ENCODE peak calls at places on chromosomes 5 and 9, in ten cellular contexts. One of them, this sample, is unnamed.

GRCh38 chr5:103433216-103433615 is 129.4 kb downstream of the NUDT12 start:
- DNase-seq in AG10803: peak; percentile 35
- DNase-seq in mammary epithelial cell: no peak
- DNase-seq in foreskin fibroblast: peak; percentile 41
- DNase-seq in fibroblast of lung: no peak
- DNase-seq in A549: no peak
- DNase-seq in endodermal cell: no peak
- DNase-seq in endothelial cell of umbilical vein: no peak
- DNase-seq in IMR-90: peak; percentile 64
- DNase-seq in GM12865: no peak
- DNase-seq in this sample: peak; percentile 8

GRCh38 chr5:142561029-142561428 is 124.9 kb downstream of the FGF1 start:
- DNase-seq in AG10803: no peak
- DNase-seq in mammary epithelial cell: no peak
- DNase-seq in foreskin fibroblast: no peak
- DNase-seq in fibroblast of lung: no peak
- DNase-seq in A549: no peak
- DNase-seq in endodermal cell: no peak
- DNase-seq in endothelial cell of umbilical vein: no peak
- DNase-seq in IMR-90: peak; percentile 34
- DNase-seq in GM12865: no peak
- DNase-seq in this sample: peak; percentile 39

GRCh38 chr9:107918749-107919148 is 429.2 kb upstream of the KLF4 start:
- DNase-seq in AG10803: no peak
- DNase-seq in mammary epithelial cell: no peak
- DNase-seq in foreskin fibroblast: no peak
- DNase-seq in fibroblast of lung: no peak
- DNase-seq in A549: no peak
- DNase-seq in endodermal cell: no peak
- DNase-seq in endothelial cell of umbilical vein: no peak
- DNase-seq in IMR-90: no peak
- DNase-seq in GM12865: no peak
- DNase-seq in this sample: no peak

GRCh38 chr5:124634820-124635323 is 111.6 kb downstream of the ZNF608 start:
- DNase-seq in AG10803: peak; percentile 35
- DNase-seq in mammary epithelial cell: peak; percentile 31
- DNase-seq in foreskin fibroblast: peak; percentile 79
- DNase-seq in fibroblast of lung: peak; percentile 79
- DNase-seq in A549: no peak
- DNase-seq in endodermal cell: no peak
- DNase-seq in endothelial cell of umbilical vein: no peak
- DNase-seq in IMR-90: peak; percentile 89
- DNase-seq in GM12865: no peak
- DNase-seq in this sample: peak; percentile 39

GRCh38 chr9:20139755-20140154 is 350.9 kb upstream of the SLC24A2 start:
- DNase-seq in AG10803: no peak
- DNase-seq in mammary epithelial cell: no peak
- DNase-seq in foreskin fibroblast: no peak
- DNase-seq in fibroblast of lung: no peak
- DNase-seq in A549: no peak
- DNase-seq in endodermal cell: no peak
- DNase-seq in endothelial cell of umbilical vein: no peak
- DNase-seq in IMR-90: no peak
- DNase-seq in GM12865: no peak
- DNase-seq in this sample: no peak

GRCh38 chr9:134178781-134179551 is 14.6 kb upstream of the RNU6ATAC start:
- DNase-seq in AG10803: peak; percentile 72
- DNase-seq in mammary epithelial cell: no peak
- DNase-seq in foreskin fibroblast: no peak
- DNase-seq in fibroblast of lung: peak; percentile 22
- DNase-seq in A549: peak; percentile 22
- DNase-seq in endodermal cell: peak; percentile 48
- DNase-seq in endothelial cell of umbilical vein: peak; percentile 35
- DNase-seq in IMR-90: no peak
- DNase-seq in GM12865: no peak
- DNase-seq in this sample: peak; percentile 50

GRCh38 chr9:37996050-37996811 is 72.8 kb downstream of the SHB start:
- DNase-seq in AG10803: no peak
- DNase-seq in mammary epithelial cell: no peak
- DNase-seq in foreskin fibroblast: no peak
- DNase-seq in fibroblast of lung: no peak
- DNase-seq in A549: no peak
- DNase-seq in endodermal cell: no peak
- DNase-seq in endothelial cell of umbilical vein: no peak
- DNase-seq in IMR-90: no peak
- DNase-seq in GM12865: no peak
- DNase-seq in this sample: no peak

GRCh38 chr5:321233-321725 is at the start of gene AHRR:
- DNase-seq in AG10803: peak; percentile 70
- DNase-seq in mammary epithelial cell: peak; percentile 59
- DNase-seq in foreskin fibroblast: peak; percentile 74
- DNase-seq in fibroblast of lung: peak; percentile 54
- DNase-seq in A549: peak; percentile 57
- DNase-seq in endodermal cell: peak; percentile 92
- DNase-seq in endothelial cell of umbilical vein: peak; percentile 52
- DNase-seq in IMR-90: peak; percentile 53
- DNase-seq in GM12865: peak; percentile 81
- DNase-seq in this sample: peak; percentile 55

GRCh38 chr5:179176571-179177230 is 116.5 kb downstream of the ZNF354C start:
- DNase-seq in AG10803: no peak
- DNase-seq in mammary epithelial cell: no peak
- DNase-seq in foreskin fibroblast: no peak
- DNase-seq in fibroblast of lung: no peak
- DNase-seq in A549: no peak
- DNase-seq in endodermal cell: no peak
- DNase-seq in endothelial cell of umbilical vein: no peak
- DNase-seq in IMR-90: no peak
- DNase-seq in GM12865: no peak
- DNase-seq in this sample: no peak

GRCh38 chr9:71921190-71921814 is 9.9 kb downstream of the C9orf85 start:
- DNase-seq in AG10803: no peak
- DNase-seq in mammary epithelial cell: no peak
- DNase-seq in foreskin fibroblast: no peak
- DNase-seq in fibroblast of lung: no peak
- DNase-seq in A549: no peak
- DNase-seq in endodermal cell: peak; percentile 68
- DNase-seq in endothelial cell of umbilical vein: no peak
- DNase-seq in IMR-90: no peak
- DNase-seq in GM12865: no peak
- DNase-seq in this sample: no peak

GRCh38 chr9:100725376-100725775 is 147.5 kb downstream of the CAVIN4 start:
- DNase-seq in AG10803: no peak
- DNase-seq in mammary epithelial cell: no peak
- DNase-seq in foreskin fibroblast: no peak
- DNase-seq in fibroblast of lung: no peak
- DNase-seq in A549: no peak
- DNase-seq in endodermal cell: no peak
- DNase-seq in endothelial cell of umbilical vein: no peak
- DNase-seq in IMR-90: no peak
- DNase-seq in GM12865: no peak
- DNase-seq in this sample: no peak

GRCh38 chr9:129885018-129885669 is 49.9 kb downstream of the USP20 start:
- DNase-seq in AG10803: no peak
- DNase-seq in mammary epithelial cell: no peak
- DNase-seq in foreskin fibroblast: no peak
- DNase-seq in fibroblast of lung: no peak
- DNase-seq in A549: no peak
- DNase-seq in endodermal cell: peak; percentile 73
- DNase-seq in endothelial cell of umbilical vein: peak; percentile 28
- DNase-seq in IMR-90: no peak
- DNase-seq in GM12865: peak; percentile 76
- DNase-seq in this sample: no peak
- TF ChIP-seq CTCF in AG10803: peak; percentile 35
- TF ChIP-seq CTCF in mammary epithelial cell: peak; percentile 6
- TF ChIP-seq CTCF in foreskin fibroblast: no peak
- TF ChIP-seq CTCF in fibroblast of lung: no peak
- TF ChIP-seq CTCF in A549: no peak
- TF ChIP-seq CTCF in endodermal cell: peak; percentile 8
- TF ChIP-seq CTCF in endothelial cell of umbilical vein: peak; percentile 41
- TF ChIP-seq CTCF in IMR-90: no peak
- TF ChIP-seq CTCF in GM12865: peak; percentile 53
- TF ChIP-seq CTCF in this sample: no peak

DNA sequence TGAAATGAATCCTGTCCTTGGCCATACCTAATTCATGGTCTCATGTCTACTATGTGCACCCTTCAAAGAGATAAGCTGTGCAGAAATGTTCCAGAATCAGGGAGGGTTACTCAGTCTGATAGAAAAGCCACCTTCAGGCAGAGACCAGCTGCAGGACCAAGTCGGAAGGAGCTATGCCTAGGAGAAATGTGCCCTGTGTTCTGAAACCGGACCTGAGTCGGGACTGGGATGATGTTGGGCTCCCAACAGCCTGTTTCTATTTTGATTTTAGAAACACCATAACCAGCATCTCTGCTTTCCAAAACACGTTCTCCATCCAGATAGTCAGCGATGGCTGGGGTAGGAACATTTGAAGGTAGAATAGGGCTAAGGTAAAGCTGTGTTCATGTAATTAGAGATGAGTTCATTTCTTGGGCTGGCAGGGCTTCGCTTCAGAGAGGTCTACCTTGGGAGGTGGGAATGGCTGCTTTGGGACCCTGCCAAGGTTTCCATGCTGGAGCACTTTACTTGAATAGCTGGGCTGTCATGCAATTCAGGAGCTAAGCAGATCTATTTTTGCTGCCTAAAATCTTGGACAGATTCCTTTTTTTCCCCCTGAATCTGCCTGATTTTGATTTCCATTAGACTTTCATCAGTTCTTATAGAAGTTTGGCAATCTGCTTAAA is 2.8 kb downstream of the ADCY2 start:
- DNase-seq in AG10803: no peak
- DNase-seq in mammary epithelial cell: no peak
- DNase-seq in foreskin fibroblast: no peak
- DNase-seq in fibroblast of lung: no peak
- DNase-seq in A549: no peak
- DNase-seq in endodermal cell: peak; percentile 41
- DNase-seq in endothelial cell of umbilical vein: no peak
- DNase-seq in IMR-90: no peak
- DNase-seq in GM12865: no peak
- DNase-seq in this sample: no peak
- H3K4me3 ChIP-seq in AG10803: no peak overlapping the region
- H3K4me3 ChIP-seq in mammary epithelial cell: no peak overlapping the region
- H3K4me3 ChIP-seq in foreskin fibroblast: no peak overlapping the region
- H3K4me3 ChIP-seq in fibroblast of lung: no peak overlapping the region
- H3K4me3 ChIP-seq in A549: no peak overlapping the region
- H3K4me3 ChIP-seq in endodermal cell: peak overlapping the region; percentile 97
- H3K4me3 ChIP-seq in endothelial cell of umbilical vein: no peak overlapping the region
- H3K4me3 ChIP-seq in IMR-90: no peak overlapping the region
- H3K4me3 ChIP-seq in GM12865: no peak overlapping the region
- H3K4me3 ChIP-seq in this sample: no peak overlapping the region

DNA sequence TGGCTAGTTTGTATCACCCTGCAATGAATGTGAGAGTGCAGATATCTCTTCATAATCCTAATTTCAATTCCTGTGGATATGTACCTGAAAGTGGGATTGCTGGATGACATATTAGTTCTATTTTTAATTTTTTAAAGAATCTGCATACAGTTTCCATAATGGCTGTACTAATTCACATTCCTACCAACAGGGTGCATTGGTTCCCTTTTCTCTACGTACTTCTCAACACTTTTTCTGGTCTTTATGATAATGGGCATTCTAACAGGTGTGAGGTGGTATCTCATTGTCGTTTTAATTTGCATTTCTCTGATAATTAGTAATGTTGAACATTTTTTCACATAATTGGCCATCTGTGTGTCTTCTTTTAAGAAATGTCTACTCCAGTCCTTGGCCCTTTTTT is 927.5 kb downstream of the DTWD2 start:
- DNase-seq in AG10803: no peak
- DNase-seq in mammary epithelial cell: no peak
- DNase-seq in foreskin fibroblast: no peak
- DNase-seq in fibroblast of lung: no peak
- DNase-seq in A549: no peak
- DNase-seq in endodermal cell: no peak
- DNase-seq in endothelial cell of umbilical vein: no peak
- DNase-seq in IMR-90: no peak
- DNase-seq in GM12865: no peak
- DNase-seq in this sample: no peak
- TF ChIP-seq CTCF in AG10803: no peak
- TF ChIP-seq CTCF in mammary epithelial cell: peak; percentile 43
- TF ChIP-seq CTCF in foreskin fibroblast: peak; percentile 6
- TF ChIP-seq CTCF in fibroblast of lung: no peak
- TF ChIP-seq CTCF in A549: no peak
- TF ChIP-seq CTCF in endodermal cell: peak; percentile 79
- TF ChIP-seq CTCF in endothelial cell of umbilical vein: no peak
- TF ChIP-seq CTCF in IMR-90: no peak
- TF ChIP-seq CTCF in GM12865: no peak
- TF ChIP-seq CTCF in this sample: no peak

DNA sequence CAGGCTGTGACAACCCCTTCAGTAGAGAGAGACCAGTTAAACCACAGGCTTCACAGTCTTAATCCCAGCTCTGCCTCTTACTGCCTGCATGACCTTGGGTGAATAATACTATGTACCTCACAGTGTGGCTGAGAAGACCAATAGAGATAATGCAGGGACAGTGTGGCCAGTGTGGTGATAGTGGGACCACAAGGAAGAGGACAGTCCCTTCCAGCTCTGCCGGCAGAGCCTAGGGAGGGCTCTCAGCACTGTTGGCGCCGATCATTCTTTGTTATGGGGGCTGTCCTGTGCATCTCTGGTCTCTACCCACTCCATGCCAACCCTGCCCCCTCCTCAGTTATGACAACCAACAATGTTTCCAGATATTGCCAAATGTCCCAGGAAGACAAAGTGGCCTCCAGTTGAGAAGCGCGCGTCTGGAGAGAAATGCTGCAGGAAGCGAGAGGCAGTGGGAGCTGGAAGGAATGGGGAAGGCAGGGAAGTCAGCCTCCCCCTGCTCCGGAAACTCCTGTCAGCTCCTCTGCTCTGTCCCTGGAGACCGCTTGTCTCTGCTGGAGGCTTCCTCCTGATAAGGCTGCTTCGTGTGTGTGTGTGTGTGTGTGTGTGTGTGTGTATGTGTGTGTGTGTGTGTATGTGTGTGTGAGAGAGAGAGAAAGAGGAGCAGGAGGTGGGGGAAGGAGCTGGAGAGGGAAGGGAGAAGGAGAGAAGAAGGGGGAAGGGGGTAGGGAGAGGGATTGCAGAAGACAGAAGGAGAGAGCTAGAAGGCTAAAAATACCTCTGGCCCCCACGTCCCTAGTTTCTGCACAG is 31.8 kb upstream of the FABP6 start:
- DNase-seq in AG10803: no peak
- DNase-seq in mammary epithelial cell: no peak
- DNase-seq in foreskin fibroblast: no peak
- DNase-seq in fibroblast of lung: peak; percentile 39
- DNase-seq in A549: no peak
- DNase-seq in endodermal cell: peak; percentile 83
- DNase-seq in endothelial cell of umbilical vein: peak; percentile 13
- DNase-seq in IMR-90: peak; percentile 44
- DNase-seq in GM12865: peak; percentile 30
- DNase-seq in this sample: peak; percentile 30
- H3K4me3 ChIP-seq in AG10803: no peak overlapping the region
- H3K4me3 ChIP-seq in mammary epithelial cell: no peak overlapping the region
- H3K4me3 ChIP-seq in foreskin fibroblast: no peak overlapping the region
- H3K4me3 ChIP-seq in fibroblast of lung: no peak overlapping the region
- H3K4me3 ChIP-seq in A549: no peak overlapping the region
- H3K4me3 ChIP-seq in endodermal cell: peak overlapping the region; percentile 63
- H3K4me3 ChIP-seq in endothelial cell of umbilical vein: no peak overlapping the region
- H3K4me3 ChIP-seq in IMR-90: no peak overlapping the region
- H3K4me3 ChIP-seq in GM12865: no peak overlapping the region
- H3K4me3 ChIP-seq in this sample: no peak overlapping the region

GRCh38 chr5:149238540-149238939 is 33.1 kb upstream of the AFAP1L1 start:
- DNase-seq in AG10803: no peak
- DNase-seq in mammary epithelial cell: no peak
- DNase-seq in foreskin fibroblast: no peak
- DNase-seq in fibroblast of lung: no peak
- DNase-seq in A549: no peak
- DNase-seq in endodermal cell: no peak
- DNase-seq in endothelial cell of umbilical vein: no peak
- DNase-seq in IMR-90: no peak
- DNase-seq in GM12865: no peak
- DNase-seq in this sample: peak; percentile 37
- TF ChIP-seq CTCF in AG10803: peak; percentile 38
- TF ChIP-seq CTCF in mammary epithelial cell: no peak
- TF ChIP-seq CTCF in foreskin fibroblast: peak; percentile 26
- TF ChIP-seq CTCF in fibroblast of lung: no peak
- TF ChIP-seq CTCF in A549: no peak
- TF ChIP-seq CTCF in endodermal cell: peak; percentile 53
- TF ChIP-seq CTCF in endothelial cell of umbilical vein: no peak
- TF ChIP-seq CTCF in IMR-90: peak; percentile 32
- TF ChIP-seq CTCF in GM12865: no peak
- TF ChIP-seq CTCF in this sample: peak; percentile 48

This sample was measured in fibroblast of the aortic adventitia.